ENCODE peak calls at places on chromosomes 12 and 14, in six cellular contexts. One of them, this sample, is unnamed.

GRCh38 chr12:96590970-96591369 is 101.6 kb downstream of the CFAP54 start:
- DNase-seq in GM10248: no peak
- DNase-seq in endothelial cell: no peak
- DNase-seq in ELF-1: no peak
- DNase-seq in activated T-cell treated with anti-CD3 and anti-CD28 coated beads, Interleukin-2, amount 50 U/mL, for 4 hours: no peak
- DNase-seq in NCI-H1092 treated with DMSO at 0.1 percent for 48 hours: no peak
- DNase-seq in this sample: no peak

GRCh38 chr12:110849748-110850403 is 3.1 kb downstream of the CCDC63 start:
- DNase-seq in activated T-cell treated with anti-CD3 and anti-CD28 coated beads, Interleukin-2, amount 50 U/mL, for 4 hours: no peak
- DNase-seq in ELF-1: no peak
- DNase-seq in NCI-H1092 treated with DMSO at 0.1 percent for 48 hours: no peak
- DNase-seq in endothelial cell: no peak
- DNase-seq in GM10248: no peak
- DNase-seq in this sample: peak

GRCh38 chr12:100721193-100721592 is 73.4 kb upstream of the ANO4 start:
- DNase-seq in GM10248: no peak
- DNase-seq in ELF-1: no peak
- DNase-seq in NCI-H1092 treated with DMSO at 0.1 percent for 48 hours: no peak
- DNase-seq in endothelial cell: no peak
- DNase-seq in activated T-cell treated with anti-CD3 and anti-CD28 coated beads, Interleukin-2, amount 50 U/mL, for 4 hours: no peak
- DNase-seq in this sample: no peak

GRCh38 chr12:92136021-92136735 is 9.5 kb downstream of the BTG1 start:
- DNase-seq in GM10248: no peak
- DNase-seq in ELF-1: no peak
- DNase-seq in activated T-cell treated with anti-CD3 and anti-CD28 coated beads, Interleukin-2, amount 50 U/mL, for 4 hours: no peak
- DNase-seq in NCI-H1092 treated with DMSO at 0.1 percent for 48 hours: no peak
- DNase-seq in endothelial cell: no peak
- DNase-seq in this sample: no peak

GRCh38 chr12:64903738-64904137 is 79.3 kb downstream of the TBC1D30 start:
- DNase-seq in activated T-cell treated with anti-CD3 and anti-CD28 coated beads, Interleukin-2, amount 50 U/mL, for 4 hours: no peak
- DNase-seq in ELF-1: no peak
- DNase-seq in NCI-H1092 treated with DMSO at 0.1 percent for 48 hours: no peak
- DNase-seq in GM10248: no peak
- DNase-seq in endothelial cell: no peak
- DNase-seq in this sample: no peak

GRCh38 chr12:20438307-20438779 is 70.0 kb downstream of the PDE3A start:
- DNase-seq in activated T-cell treated with anti-CD3 and anti-CD28 coated beads, Interleukin-2, amount 50 U/mL, for 4 hours: no peak
- DNase-seq in GM10248: no peak
- DNase-seq in endothelial cell: no peak
- DNase-seq in ELF-1: no peak
- DNase-seq in NCI-H1092 treated with DMSO at 0.1 percent for 48 hours: no peak
- DNase-seq in this sample: no peak

GRCh38 chr12:130200445-130200844 is 38.2 kb downstream of the FZD10 start:
- DNase-seq in NCI-H1092 treated with DMSO at 0.1 percent for 48 hours: no peak
- DNase-seq in activated T-cell treated with anti-CD3 and anti-CD28 coated beads, Interleukin-2, amount 50 U/mL, for 4 hours: no peak
- DNase-seq in endothelial cell: no peak
- DNase-seq in GM10248: no peak
- DNase-seq in ELF-1: no peak
- DNase-seq in this sample: no peak

GRCh38 chr12:13163868-13164267 is 32.7 kb upstream of the EMP1 start:
- DNase-seq in GM10248: no peak
- DNase-seq in ELF-1: peak
- DNase-seq in endothelial cell: no peak
- DNase-seq in NCI-H1092 treated with DMSO at 0.1 percent for 48 hours: no peak
- DNase-seq in activated T-cell treated with anti-CD3 and anti-CD28 coated beads, Interleukin-2, amount 50 U/mL, for 4 hours: no peak
- DNase-seq in this sample: no peak

GRCh38 chr14:21997300-21997699 is 323.7 kb upstream of the OR4E1 start:
- DNase-seq in NCI-H1092 treated with DMSO at 0.1 percent for 48 hours: no peak
- DNase-seq in GM10248: no peak
- DNase-seq in activated T-cell treated with anti-CD3 and anti-CD28 coated beads, Interleukin-2, amount 50 U/mL, for 4 hours: peak
- DNase-seq in ELF-1: peak
- DNase-seq in endothelial cell: peak
- DNase-seq in this sample: no peak

GRCh38 chr12:93040367-93040766 is 111.3 kb upstream of the EEA1 start:
- DNase-seq in ELF-1: no peak
- DNase-seq in activated T-cell treated with anti-CD3 and anti-CD28 coated beads, Interleukin-2, amount 50 U/mL, for 4 hours: no peak
- DNase-seq in NCI-H1092 treated with DMSO at 0.1 percent for 48 hours: no peak
- DNase-seq in GM10248: no peak
- DNase-seq in endothelial cell: no peak
- DNase-seq in this sample: no peak

GRCh38 chr12:131137836-131138637 is 184.3 kb downstream of the ADGRD1 start:
- DNase-seq in activated T-cell treated with anti-CD3 and anti-CD28 coated beads, Interleukin-2, amount 50 U/mL, for 4 hours: no peak
- DNase-seq in NCI-H1092 treated with DMSO at 0.1 percent for 48 hours: no peak
- DNase-seq in GM10248: no peak
- DNase-seq in endothelial cell: no peak
- DNase-seq in ELF-1: no peak
- DNase-seq in this sample: peak

GRCh38 chr12:131204416-131205311 is 251.0 kb downstream of the ADGRD1 start:
- DNase-seq in NCI-H1092 treated with DMSO at 0.1 percent for 48 hours: no peak
- DNase-seq in endothelial cell: no peak
- DNase-seq in ELF-1: no peak
- DNase-seq in GM10248: peak
- DNase-seq in activated T-cell treated with anti-CD3 and anti-CD28 coated beads, Interleukin-2, amount 50 U/mL, for 4 hours: no peak
- DNase-seq in this sample: no peak

GRCh38 chr14:45051180-45051579 is 32.7 kb upstream of the PRPF39 start:
- DNase-seq in endothelial cell: no peak
- DNase-seq in activated T-cell treated with anti-CD3 and anti-CD28 coated beads, Interleukin-2, amount 50 U/mL, for 4 hours: no peak
- DNase-seq in GM10248: no peak
- DNase-seq in ELF-1: no peak
- DNase-seq in NCI-H1092 treated with DMSO at 0.1 percent for 48 hours: no peak
- DNase-seq in this sample: no peak

GRCh38 chr14:103808403-103809001 is 38.9 kb downstream of the PPP1R13B start:
- DNase-seq in ELF-1: peak
- DNase-seq in activated T-cell treated with anti-CD3 and anti-CD28 coated beads, Interleukin-2, amount 50 U/mL, for 4 hours: peak
- DNase-seq in NCI-H1092 treated with DMSO at 0.1 percent for 48 hours: peak
- DNase-seq in GM10248: peak
- DNase-seq in endothelial cell: peak
- DNase-seq in this sample: peak

GRCh38 chr14:105376521-105377440 is 21.6 kb upstream of the TEX22 start:
- DNase-seq in activated T-cell treated with anti-CD3 and anti-CD28 coated beads, Interleukin-2, amount 50 U/mL, for 4 hours: no peak
- DNase-seq in GM10248: no peak
- DNase-seq in endothelial cell: no peak
- DNase-seq in ELF-1: no peak
- DNase-seq in NCI-H1092 treated with DMSO at 0.1 percent for 48 hours: no peak
- DNase-seq in this sample: peak

GRCh38 chr12:18595406-18595805 is 142.4 kb downstream of the PLCZ1 start:
- DNase-seq in NCI-H1092 treated with DMSO at 0.1 percent for 48 hours: no peak
- DNase-seq in GM10248: no peak
- DNase-seq in endothelial cell: no peak
- DNase-seq in ELF-1: no peak
- DNase-seq in activated T-cell treated with anti-CD3 and anti-CD28 coated beads, Interleukin-2, amount 50 U/mL, for 4 hours: no peak
- DNase-seq in this sample: no peak

GRCh38 chr14:91032250-91032649 is 28.2 kb downstream of the RPS6KA5 start:
- DNase-seq in NCI-H1092 treated with DMSO at 0.1 percent for 48 hours: no peak
- DNase-seq in ELF-1: no peak
- DNase-seq in GM10248: no peak
- DNase-seq in endothelial cell: no peak
- DNase-seq in activated T-cell treated with anti-CD3 and anti-CD28 coated beads, Interleukin-2, amount 50 U/mL, for 4 hours: no peak
- DNase-seq in this sample: no peak

GRCh38 chr14:55366271-55366670 is 45.4 kb downstream of the ATG14 start:
- DNase-seq in activated T-cell treated with anti-CD3 and anti-CD28 coated beads, Interleukin-2, amount 50 U/mL, for 4 hours: no peak
- DNase-seq in GM10248: no peak
- DNase-seq in endothelial cell: no peak
- DNase-seq in NCI-H1092 treated with DMSO at 0.1 percent for 48 hours: no peak
- DNase-seq in ELF-1: no peak
- DNase-seq in this sample: no peak

GRCh38 chr14:55383541-55384140 is 28.0 kb downstream of the ATG14 start:
- DNase-seq in GM10248: no peak
- DNase-seq in ELF-1: no peak
- DNase-seq in endothelial cell: no peak
- DNase-seq in NCI-H1092 treated with DMSO at 0.1 percent for 48 hours: no peak
- DNase-seq in activated T-cell treated with anti-CD3 and anti-CD28 coated beads, Interleukin-2, amount 50 U/mL, for 4 hours: no peak
- DNase-seq in this sample: peak

GRCh38 chr12:119687344-119687865 is 19.5 kb downstream of the PRKAB1 start:
- DNase-seq in endothelial cell: no peak
- DNase-seq in GM10248: no peak
- DNase-seq in activated T-cell treated with anti-CD3 and anti-CD28 coated beads, Interleukin-2, amount 50 U/mL, for 4 hours: no peak
- DNase-seq in NCI-H1092 treated with DMSO at 0.1 percent for 48 hours: no peak
- DNase-seq in ELF-1: peak
- DNase-seq in this sample: no peak

GRCh38 chr14:105200074-105200473 is 19.0 kb upstream of the NUDT14 start:
- DNase-seq in GM10248: no peak
- DNase-seq in activated T-cell treated with anti-CD3 and anti-CD28 coated beads, Interleukin-2, amount 50 U/mL, for 4 hours: no peak
- DNase-seq in endothelial cell: no peak
- DNase-seq in ELF-1: no peak
- DNase-seq in NCI-H1092 treated with DMSO at 0.1 percent for 48 hours: no peak
- DNase-seq in this sample: no peak

GRCh38 chr14:54343276-54344121 is 53.3 kb upstream of the CDKN3 start:
- DNase-seq in NCI-H1092 treated with DMSO at 0.1 percent for 48 hours: peak
- DNase-seq in activated T-cell treated with anti-CD3 and anti-CD28 coated beads, Interleukin-2, amount 50 U/mL, for 4 hours: no peak
- DNase-seq in endothelial cell: no peak
- DNase-seq in GM10248: no peak
- DNase-seq in ELF-1: no peak
- DNase-seq in this sample: no peak

GRCh38 chr14:99541677-99542470 is 60.7 kb downstream of the CCNK start:
- DNase-seq in endothelial cell: no peak
- DNase-seq in GM10248: no peak
- DNase-seq in ELF-1: peak
- DNase-seq in activated T-cell treated with anti-CD3 and anti-CD28 coated beads, Interleukin-2, amount 50 U/mL, for 4 hours: no peak
- DNase-seq in NCI-H1092 treated with DMSO at 0.1 percent for 48 hours: no peak
- DNase-seq in this sample: no peak

GRCh38 chr14:29243355-29243754 is 476.8 kb downstream of the FOXG1 start:
- DNase-seq in activated T-cell treated with anti-CD3 and anti-CD28 coated beads, Interleukin-2, amount 50 U/mL, for 4 hours: no peak
- DNase-seq in ELF-1: no peak
- DNase-seq in NCI-H1092 treated with DMSO at 0.1 percent for 48 hours: no peak
- DNase-seq in GM10248: no peak
- DNase-seq in endothelial cell: no peak
- DNase-seq in this sample: no peak

GRCh38 chr14:71532349-71532748 is 399.9 kb upstream of the RGS6 start:
- DNase-seq in ELF-1: no peak
- DNase-seq in GM10248: no peak
- DNase-seq in endothelial cell: no peak
- DNase-seq in NCI-H1092 treated with DMSO at 0.1 percent for 48 hours: no peak
- DNase-seq in activated T-cell treated with anti-CD3 and anti-CD28 coated beads, Interleukin-2, amount 50 U/mL, for 4 hours: no peak
- DNase-seq in this sample: no peak

GRCh38 chr12:31518680-31519227 is 72.2 kb downstream of the DENND5B start:
- DNase-seq in ELF-1: peak
- DNase-seq in activated T-cell treated with anti-CD3 and anti-CD28 coated beads, Interleukin-2, amount 50 U/mL, for 4 hours: no peak
- DNase-seq in NCI-H1092 treated with DMSO at 0.1 percent for 48 hours: peak
- DNase-seq in endothelial cell: no peak
- DNase-seq in GM10248: no peak
- DNase-seq in this sample: no peak

GRCh38 chr12:123598522-123598921 is 3.4 kb upstream of the DDX55 start:
- DNase-seq in activated T-cell treated with anti-CD3 and anti-CD28 coated beads, Interleukin-2, amount 50 U/mL, for 4 hours: no peak
- DNase-seq in ELF-1: no peak
- DNase-seq in endothelial cell: no peak
- DNase-seq in NCI-H1092 treated with DMSO at 0.1 percent for 48 hours: no peak
- DNase-seq in GM10248: no peak
- DNase-seq in this sample: no peak

GRCh38 chr12:42332301-42332894 is 6.4 kb downstream of the PPHLN1 start:
- DNase-seq in GM10248: peak
- DNase-seq in ELF-1: no peak
- DNase-seq in activated T-cell treated with anti-CD3 and anti-CD28 coated beads, Interleukin-2, amount 50 U/mL, for 4 hours: peak
- DNase-seq in NCI-H1092 treated with DMSO at 0.1 percent for 48 hours: peak
- DNase-seq in endothelial cell: peak
- DNase-seq in this sample: no peak

GRCh38 chr14:23751591-23751990 is 115.4 kb downstream of the DHRS2 start:
- DNase-seq in activated T-cell treated with anti-CD3 and anti-CD28 coated beads, Interleukin-2, amount 50 U/mL, for 4 hours: no peak
- DNase-seq in NCI-H1092 treated with DMSO at 0.1 percent for 48 hours: no peak
- DNase-seq in endothelial cell: no peak
- DNase-seq in GM10248: no peak
- DNase-seq in ELF-1: no peak
- DNase-seq in this sample: no peak

GRCh38 chr12:87848248-87848868 is 180.8 kb downstream of the C12orf50 start:
- DNase-seq in endothelial cell: peak
- DNase-seq in GM10248: peak
- DNase-seq in NCI-H1092 treated with DMSO at 0.1 percent for 48 hours: peak
- DNase-seq in activated T-cell treated with anti-CD3 and anti-CD28 coated beads, Interleukin-2, amount 50 U/mL, for 4 hours: no peak
- DNase-seq in ELF-1: no peak
- DNase-seq in this sample: peak

GRCh38 chr14:90330203-90331196 is 1.2 kb downstream of the NRDE2 start:
- DNase-seq in activated T-cell treated with anti-CD3 and anti-CD28 coated beads, Interleukin-2, amount 50 U/mL, for 4 hours: no peak
- DNase-seq in GM10248: no peak
- DNase-seq in endothelial cell: no peak
- DNase-seq in ELF-1: no peak
- DNase-seq in NCI-H1092 treated with DMSO at 0.1 percent for 48 hours: no peak
- DNase-seq in this sample: no peak